ENCODE peak calls at places on chromosome 18, in four cellular contexts. One of them, this sample, is unnamed.

GRCh38 chr18:51017140-51017874 is 12.7 kb upstream of the SMAD4 start:
- DNase-seq in psoas muscle: no peak
- DNase-seq in fibroblast of lung: peak; percentile 30
- DNase-seq in mesendoderm: peak; percentile 69
- DNase-seq in this sample: no peak

GRCh38 chr18:23422751-23423418 is 30.2 kb upstream of the RIOK3 start:
- DNase-seq in psoas muscle: peak; percentile 86
- DNase-seq in fibroblast of lung: peak; percentile 54
- DNase-seq in mesendoderm: no peak
- DNase-seq in this sample: no peak

GRCh38 chr18:5543854-5544389 is at the start of gene EPB41L3:
- DNase-seq in psoas muscle: peak; percentile 70
- DNase-seq in mesendoderm: peak; percentile 69
- DNase-seq in fibroblast of lung: peak; percentile 54
- DNase-seq in this sample: peak; percentile 25

GRCh38 chr18:62586148-62586774 is 63.4 kb downstream of the ZCCHC2 start:
- DNase-seq in psoas muscle: peak; percentile 86
- DNase-seq in mesendoderm: peak; percentile 71
- DNase-seq in fibroblast of lung: peak; percentile 60
- DNase-seq in this sample: peak; percentile 84

GRCh38 chr18:10194592-10194991 is 259.8 kb upstream of the APCDD1 start:
- DNase-seq in fibroblast of lung: no peak
- DNase-seq in psoas muscle: no peak
- DNase-seq in mesendoderm: peak; percentile 38
- DNase-seq in this sample: no peak

GRCh38 chr18:45517181-45517741 is 98.0 kb upstream of the SLC14A2 start:
- DNase-seq in fibroblast of lung: peak; percentile 79
- DNase-seq in mesendoderm: peak; percentile 80
- DNase-seq in psoas muscle: peak; percentile 78
- DNase-seq in this sample: no peak

GRCh38 chr18:49754866-49755265 is 58.5 kb downstream of the ACAA2 start:
- DNase-seq in mesendoderm: no peak
- DNase-seq in psoas muscle: no peak
- DNase-seq in fibroblast of lung: peak; percentile 39
- DNase-seq in this sample: no peak

GRCh38 chr18:71398530-71398929 is 1109.7 kb downstream of the SOCS6 start:
- DNase-seq in psoas muscle: no peak
- DNase-seq in fibroblast of lung: peak; percentile 9
- DNase-seq in mesendoderm: peak; percentile 73
- DNase-seq in this sample: peak; percentile 16

GRCh38 chr18:21255211-21255610 is 13.2 kb downstream of the GREB1L start:
- DNase-seq in psoas muscle: no peak
- DNase-seq in fibroblast of lung: no peak
- DNase-seq in mesendoderm: no peak
- DNase-seq in this sample: no peak

GRCh38 chr18:76620326-76620813 is 125.3 kb upstream of the ZNF516 start:
- DNase-seq in mesendoderm: peak; percentile 90
- DNase-seq in fibroblast of lung: peak; percentile 77
- DNase-seq in psoas muscle: peak; percentile 82
- DNase-seq in this sample: peak; percentile 13

GRCh38 chr18:4640349-4641012 is 185.4 kb upstream of the DLGAP1 start:
- DNase-seq in psoas muscle: no peak
- DNase-seq in fibroblast of lung: no peak
- DNase-seq in mesendoderm: peak; percentile 5
- DNase-seq in this sample: no peak

GRCh38 chr18:34595673-34596072 is 114.4 kb upstream of the DTNA start:
- DNase-seq in fibroblast of lung: peak; percentile 36
- DNase-seq in psoas muscle: no peak
- DNase-seq in mesendoderm: peak; percentile 89
- DNase-seq in this sample: no peak

DNA sequence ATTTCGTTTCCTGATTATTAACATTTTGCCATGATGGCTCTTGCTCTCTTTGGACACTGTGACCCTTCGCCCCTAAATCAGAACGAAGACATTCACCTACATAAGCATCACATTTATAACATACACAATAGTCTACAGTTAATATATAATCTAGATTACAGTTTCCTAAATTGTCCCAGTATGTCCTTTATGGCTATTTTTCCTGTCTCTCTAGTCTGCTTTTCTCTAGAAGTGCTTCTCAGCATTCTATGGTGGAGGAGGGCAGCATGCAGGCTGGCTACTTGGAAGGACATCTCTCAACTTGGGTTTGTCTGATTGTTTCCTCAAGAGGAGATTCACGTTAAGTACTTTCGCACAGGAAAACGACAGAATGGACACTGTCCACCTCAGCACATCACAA is 49.9 kb downstream of the FAM210A start:
- DNase-seq in psoas muscle: no peak
- DNase-seq in fibroblast of lung: no peak
- DNase-seq in mesendoderm: no peak
- DNase-seq in this sample: no peak
- H3K27ac ChIP-seq in psoas muscle: no peak overlapping the region
- H3K27ac ChIP-seq in fibroblast of lung: no peak overlapping the region
- H3K27ac ChIP-seq in mesendoderm: peak overlapping the region; percentile 28
- H3K27ac ChIP-seq in this sample: no peak overlapping the region

GRCh38 chr18:58714821-58715220 is 43.6 kb downstream of the MALT1 start:
- DNase-seq in mesendoderm: no peak
- DNase-seq in fibroblast of lung: no peak
- DNase-seq in psoas muscle: no peak
- DNase-seq in this sample: no peak

GRCh38 chr18:58712930-58713329 is 41.7 kb downstream of the MALT1 start:
- DNase-seq in mesendoderm: no peak
- DNase-seq in fibroblast of lung: no peak
- DNase-seq in psoas muscle: no peak
- DNase-seq in this sample: no peak

GRCh38 chr18:58714259-58714658 is 43.0 kb downstream of the MALT1 start:
- DNase-seq in mesendoderm: no peak
- DNase-seq in fibroblast of lung: no peak
- DNase-seq in psoas muscle: no peak
- DNase-seq in this sample: no peak

GRCh38 chr18:58716046-58716766 is 44.9 kb downstream of the MALT1 start:
- DNase-seq in mesendoderm: no peak
- DNase-seq in psoas muscle: no peak
- DNase-seq in fibroblast of lung: peak; percentile 15
- DNase-seq in this sample: no peak

DNA sequence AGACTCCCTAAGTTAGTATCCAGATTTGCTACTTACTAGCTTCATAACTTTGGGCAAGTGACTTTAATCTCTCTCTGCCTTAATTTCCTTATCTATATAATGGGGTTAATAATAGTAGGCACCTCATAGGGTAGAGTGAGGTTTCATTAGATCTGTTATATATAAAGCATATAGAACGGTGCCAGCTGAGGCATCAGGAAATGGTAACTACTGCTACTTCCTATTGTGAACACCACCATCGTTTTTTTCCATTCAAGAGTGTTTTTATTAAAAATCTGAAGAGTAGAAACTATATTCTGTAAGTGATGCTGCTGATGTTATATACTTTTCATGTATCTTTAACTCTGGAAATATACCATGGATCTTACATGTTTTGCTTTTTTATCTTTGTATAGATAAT is 44.3 kb downstream of the MALT1 start:
- DNase-seq in mesendoderm: no peak
- DNase-seq in fibroblast of lung: no peak
- DNase-seq in psoas muscle: no peak
- DNase-seq in this sample: no peak
- H3K27ac ChIP-seq in mesendoderm: no peak overlapping the region
- H3K27ac ChIP-seq in fibroblast of lung: no peak overlapping the region
- H3K27ac ChIP-seq in psoas muscle: no peak overlapping the region
- H3K27ac ChIP-seq in this sample: no peak overlapping the region

GRCh38 chr18:388198-388597 is 112.3 kb downstream of the COLEC12 start:
- DNase-seq in mesendoderm: no peak
- DNase-seq in fibroblast of lung: no peak
- DNase-seq in psoas muscle: no peak
- DNase-seq in this sample: no peak
- H3K27ac ChIP-seq in mesendoderm: no peak overlapping the region
- H3K27ac ChIP-seq in fibroblast of lung: no peak overlapping the region
- H3K27ac ChIP-seq in psoas muscle: no peak overlapping the region
- H3K27ac ChIP-seq in this sample: no peak overlapping the region

DNA sequence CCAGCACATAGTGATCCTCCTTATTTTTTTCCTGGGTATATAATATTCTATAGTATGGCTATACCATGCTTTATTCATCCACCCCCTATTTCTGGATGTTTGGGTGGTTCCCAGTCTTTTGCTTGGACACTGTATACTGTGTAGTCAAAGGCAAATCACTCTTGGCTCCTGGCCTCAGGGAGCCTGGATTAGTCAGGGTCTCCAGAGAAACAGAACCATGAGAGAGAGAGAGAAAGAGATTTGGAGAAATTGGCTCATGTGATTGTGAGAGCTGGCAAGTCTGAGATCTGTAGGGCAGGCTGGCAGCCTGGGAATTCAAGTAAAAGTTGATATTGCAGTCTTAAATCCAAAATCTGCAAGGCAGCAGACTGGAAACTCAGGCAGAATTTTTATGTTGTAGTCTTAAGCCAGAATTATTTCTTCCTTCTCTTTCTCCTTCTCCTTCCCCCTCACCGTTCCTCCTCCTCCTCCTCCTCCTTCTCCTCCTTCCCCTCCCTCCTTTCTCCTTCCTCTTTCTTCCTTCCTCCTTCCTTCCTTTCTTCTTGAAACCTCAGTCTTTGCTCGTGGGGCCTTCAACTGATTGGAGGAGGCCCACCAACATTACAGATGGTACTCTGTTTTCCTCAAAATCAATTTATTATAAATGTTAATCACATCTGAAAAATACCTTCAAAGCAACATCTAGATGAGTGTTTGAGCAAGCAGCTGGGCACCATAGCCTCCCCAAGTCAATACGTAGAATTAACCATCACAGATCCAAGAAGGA is 33.0 kb downstream of the CTIF start:
- DNase-seq in mesendoderm: no peak
- DNase-seq in psoas muscle: no peak
- DNase-seq in fibroblast of lung: no peak
- DNase-seq in this sample: no peak
- H3K27ac ChIP-seq in mesendoderm: no peak overlapping the region
- H3K27ac ChIP-seq in psoas muscle: no peak overlapping the region
- H3K27ac ChIP-seq in fibroblast of lung: no peak overlapping the region
- H3K27ac ChIP-seq in this sample: no peak overlapping the region

GRCh38 chr18:58285731-58286130 is 241.7 kb downstream of the NEDD4L start:
- DNase-seq in mesendoderm: no peak
- DNase-seq in psoas muscle: no peak
- DNase-seq in fibroblast of lung: no peak
- DNase-seq in this sample: no peak
- H3K27ac ChIP-seq in mesendoderm: no peak overlapping the region
- H3K27ac ChIP-seq in psoas muscle: no peak overlapping the region
- H3K27ac ChIP-seq in fibroblast of lung: no peak overlapping the region
- H3K27ac ChIP-seq in this sample: no peak overlapping the region